ENCODE peak calls at places on chromosome 17, in four cellular contexts. K is GM12878, L is ovary, I is lung. F is an unnamed sample.

GRCh38 chr17:67496286-67496685 is 119.2 kb downstream of the PITPNC1 start:
- DNase-seq in K (no peak), L (no peak), I (no peak), F (peak; percentile 33)

GRCh38 chr17:75084039-75084660 is 3.6 kb upstream of the SLC16A5 start:
- DNase-seq in K (no peak), L (no peak), I (no peak), F (no peak)

GRCh38 chr17:35236821-35237220 is 6.1 kb upstream of the SLFN5 start:
- DNase-seq in K (no peak), L (no peak), I (no peak), F (no peak)

GRCh38 chr17:29018788-29019474 is 13.1 kb upstream of the SEZ6 start:
- DNase-seq in K (no peak), L (no peak), I (no peak), F (no peak)

GRCh38 chr17:71455219-71455618 is 665.6 kb upstream of the SOX9 start:
- DNase-seq in K (no peak), L (no peak), I (no peak), F (no peak)

GRCh38 chr17:65797809-65798208 is 236.4 kb upstream of the AXIN2 start:
- DNase-seq in K (no peak), L (no peak), I (no peak), F (no peak)

GRCh38 chr17:1058423-1059130 is 61.6 kb downstream of the TIMM22 start:
- DNase-seq in K (no peak), L (no peak), I (peak; percentile 74), F (no peak)

GRCh38 chr17:75096082-75096625 is 8.4 kb downstream of the SLC16A5 start:
- DNase-seq in K (no peak), L (no peak), I (peak; percentile 91), F (no peak)

GRCh38 chr17:797236-797635 is 15.1 kb downstream of the MRM3 start:
- DNase-seq in K (no peak), L (no peak), I (no peak), F (no peak)

GRCh38 chr17:27984404-27984803 is 58.1 kb upstream of the NLK start:
- DNase-seq in K (no peak), L (no peak), I (no peak), F (no peak)

GRCh38 chr17:17151541-17151940 is 54.6 kb downstream of the PLD6 start:
- DNase-seq in K (no peak), L (no peak), I (no peak), F (no peak)

GRCh38 chr17:17561408-17562144 is 29.9 kb downstream of the PEMT start:
- DNase-seq in K (no peak), L (no peak), I (peak; percentile 84), F (no peak)

GRCh38 chr17:68608515-68609130 is 7.5 kb upstream of the FAM20A start:
- DNase-seq in K (no peak), L (no peak), I (no peak), F (no peak)

GRCh38 chr17:32746280-32746679 is 130.6 kb downstream of the MYO1D start:
- DNase-seq in K (no peak), L (no peak), I (no peak), F (no peak)

GRCh38 chr17:49515196-49515770 is 20.2 kb downstream of the NGFR start:
- DNase-seq in K (peak; percentile 55), L (peak; percentile 96), I (peak; percentile 62), F (peak; percentile 90)
- TF ChIP-seq CTCF in K (no peak), L (no peak), I (no peak), F (no peak)

GRCh38 chr17:38574712-38575111 is 31.0 kb downstream of the SRCIN1 start:
- DNase-seq in K (no peak), L (no peak), I (no peak), F (no peak)
- H3K4me3 ChIP-seq in K (no peak overlapping the region), L (no peak overlapping the region), I (no peak overlapping the region), F (no peak overlapping the region)

DNA sequence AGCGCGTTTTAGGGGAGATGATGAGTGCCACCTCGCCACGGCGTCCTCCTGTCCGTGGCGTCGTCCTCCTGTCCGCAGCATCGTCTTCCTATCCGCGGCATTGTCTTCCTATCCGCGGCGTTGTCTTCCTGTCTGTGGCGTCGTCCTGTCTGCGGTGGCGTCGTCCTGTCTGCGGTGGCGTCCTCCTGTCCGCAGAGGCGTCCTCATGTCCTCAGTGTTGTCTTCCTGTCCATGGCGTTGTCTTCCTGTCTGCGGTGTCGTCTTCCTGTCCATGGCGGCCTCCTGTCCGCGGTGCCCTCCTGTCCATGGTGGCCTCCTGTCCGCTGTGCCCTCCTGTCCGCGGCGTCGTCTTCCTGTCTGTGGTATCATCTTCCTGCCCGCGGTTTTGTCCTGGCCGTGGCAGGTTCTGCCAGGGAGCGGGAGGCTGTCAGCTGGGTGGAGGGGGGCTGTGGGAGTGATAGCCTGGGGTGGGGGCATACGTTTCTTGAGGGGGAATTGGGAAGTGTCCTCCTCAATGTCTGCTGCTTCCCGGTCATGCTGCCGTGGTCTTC is 30.9 kb downstream of the TBCD start:
- DNase-seq in K (no peak), L (no peak), I (no peak), F (no peak)
- H3K27ac ChIP-seq in K (no peak overlapping the region), L (no peak overlapping the region), I (peak overlapping the region; percentile 9), F (no peak overlapping the region)

DNA sequence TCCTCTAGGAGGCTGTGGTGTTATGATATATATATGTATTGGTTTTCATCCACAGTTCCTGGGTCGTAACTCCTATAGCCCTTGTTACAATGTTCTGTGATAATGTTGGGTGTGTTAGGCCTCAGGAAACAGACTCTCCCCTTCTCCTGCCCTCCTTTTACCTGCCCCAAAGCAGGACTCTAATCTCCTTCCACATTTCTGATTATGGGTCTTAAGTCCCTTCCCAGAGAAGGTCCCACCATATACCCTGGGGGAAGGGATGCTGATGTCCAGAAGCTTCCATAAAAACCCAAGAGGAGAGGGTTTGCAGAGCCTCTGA is 450 bp upstream of the C1QBP start:
- DNase-seq in K (no peak), L (no peak), I (no peak), F (no peak)
- TF ChIP-seq CTCF in K (no peak), L (no peak), I (no peak), F (no peak)

GRCh38 chr17:45143767-45144198 is 4.5 kb upstream of the HEXIM1 start:
- DNase-seq in K (no peak), L (peak; percentile 94), I (peak; percentile 71), F (peak; percentile 90)
- H3K4me3 ChIP-seq in K (peak overlapping the region; percentile 67), L (peak overlapping the region; percentile 47), I (no peak overlapping the region), F (peak overlapping the region; percentile 47)

GRCh38 chr17:80961516-80961915 is 30.1 kb upstream of the CHMP6 start:
- DNase-seq in K (no peak), L (peak; percentile 39), I (no peak), F (no peak)

GRCh38 chr17:80960037-80960796 is 31.4 kb upstream of the CHMP6 start:
- DNase-seq in K (no peak), L (no peak), I (no peak), F (no peak)

GRCh38 chr17:80957461-80957941 is 34.1 kb upstream of the CHMP6 start:
- DNase-seq in K (no peak), L (no peak), I (no peak), F (no peak)

GRCh38 chr17:80960797-80961452 is 30.7 kb upstream of the CHMP6 start:
- DNase-seq in K (no peak), L (peak; percentile 41), I (no peak), F (no peak)

GRCh38 chr17:80959330-80960036 is 32.2 kb upstream of the CHMP6 start:
- DNase-seq in K (no peak), L (peak; percentile 89), I (peak; percentile 45), F (peak; percentile 76)
- H3K27ac ChIP-seq in K (no peak overlapping the region), L (peak overlapping the region; percentile 70), I (peak overlapping the region; percentile 50), F (no peak overlapping the region)

GRCh38 chr17:49298371-49298976 is 63.6 kb downstream of the ZNF652 start:
- DNase-seq in K (no peak), L (no peak), I (no peak), F (no peak)
- TF ChIP-seq CTCF in K (no peak), L (no peak), I (no peak), F (no peak)

GRCh38 chr17:46950615-46950996 is 27.6 kb downstream of the GOSR2 start:
- DNase-seq in K (no peak), L (no peak), I (no peak), F (no peak)
- H3K4me3 ChIP-seq in K (no peak overlapping the region), L (no peak overlapping the region), I (no peak overlapping the region), F (no peak overlapping the region)

GRCh38 chr17:77299256-77300015 is 158.7 kb downstream of the SEC14L1 start:
- DNase-seq in K (no peak), L (no peak), I (no peak), F (no peak)
- H3K27ac ChIP-seq in K (no peak overlapping the region), L (no peak overlapping the region), I (no peak overlapping the region), F (no peak overlapping the region)

GRCh38 chr17:58084317-58084981 is 1.2 kb downstream of the DYNLL2 start:
- DNase-seq in K (peak; percentile 19), L (peak; percentile 66), I (peak; percentile 45), F (peak; percentile 65)
- TF ChIP-seq CTCF in K (peak; percentile 46), L (no peak), I (no peak), F (no peak)